ENCODE peak calls at places on chromosomes 13 and 19, in five cellular contexts. B is SK-N-SH, X is A549, A is H1, F is WTC11. S is an unnamed sample.
A peak's percentile ranks its signal among the peaks of the same experiment; 100 is the strongest.

GRCh38 chr19:5142725-5143097 is 173.8 kb downstream of the KDM4B start:
- DNase-seq in B (no peak), X (no peak), A (no peak), F (no peak), S (no peak)

GRCh38 chr13:77306458-77306857 is 20.4 kb downstream of the MYCBP2 start:
- DNase-seq in B (no peak), X (no peak), A (no peak), F (no peak), S (no peak)

GRCh38 chr19:1007399-1007745 is 7.2 kb downstream of the GRIN3B start:
- DNase-seq in B (no peak), X (no peak), A (no peak), F (no peak), S (no peak)

GRCh38 chr13:93246069-93246468 is 19.5 kb downstream of the GPC6 start:
- DNase-seq in B (no peak), X (no peak), A (no peak), F (no peak), S (no peak)

GRCh38 chr13:100941811-100942361 is 267.3 kb upstream of the TMTC4 start:
- DNase-seq in B (no peak), X (no peak), A (no peak), F (no peak), S (peak; percentile 1)

GRCh38 chr19:10815969-10816635 is 19.9 kb downstream of the TMED1 start:
- DNase-seq in B (no peak), X (no peak), A (no peak), F (no peak), S (peak; percentile 14)

GRCh38 chr19:41882568-41883462 is at the start of gene ARHGEF1:
- DNase-seq in B (peak; percentile 89), X (no peak), A (no peak), F (peak; percentile 56), S (no peak)

GRCh38 chr13:75129331-75129730 is 352.6 kb downstream of the TBC1D4 start:
- DNase-seq in B (no peak), X (no peak), A (no peak), F (no peak), S (no peak)

GRCh38 chr13:75666646-75667351 is 30.7 kb downstream of the LMO7 start:
- DNase-seq in B (no peak), X (no peak), A (no peak), F (no peak), S (peak; percentile 79)

GRCh38 chr13:32585625-32586021 is 629 bp upstream of the PDS5B start:
- DNase-seq in B (no peak), X (no peak), A (no peak), F (no peak), S (no peak)

GRCh38 chr13:35630551-35631275 is 154.2 kb upstream of the MAB21L1 start:
- DNase-seq in B (peak; percentile 36), X (peak; percentile 61), A (no peak), F (peak; percentile 28), S (peak; percentile 70)

GRCh38 chr19:1232652-1233360 is 5.0 kb downstream of the CBARP start:
- DNase-seq in B (no peak), X (no peak), A (no peak), F (no peak), S (peak; percentile 72)

GRCh38 chr13:23741879-23742510 is 147.2 kb downstream of the MIPEP start:
- DNase-seq in B (peak; percentile 46), X (peak; percentile 19), A (peak; percentile 9), F (peak; percentile 64), S (no peak)

GRCh38 chr13:28819748-28820098 is 416 bp upstream of the MTUS2 start:
- DNase-seq in B (peak; percentile 85), X (peak; percentile 41), A (no peak), F (peak; percentile 81), S (peak; percentile 32)

GRCh38 chr13:101783554-101783953 is 331.1 kb downstream of the ITGBL1 start:
- DNase-seq in B (no peak), X (no peak), A (no peak), F (no peak), S (no peak)

GRCh38 chr13:66780814-66781213 is 449.3 kb downstream of the PCDH9 start:
- DNase-seq in B (no peak), X (peak; percentile 17), A (no peak), F (no peak), S (peak; percentile 20)

GRCh38 chr19:10876459-10877240 is 5.3 kb downstream of the CARM1 start:
- DNase-seq in B (no peak), X (no peak), A (no peak), F (no peak), S (no peak)

GRCh38 chr19:10888421-10888866 is 17.1 kb downstream of the CARM1 start:
- DNase-seq in B (peak; percentile 72), X (no peak), A (peak; percentile 53), F (peak; percentile 69), S (no peak)

GRCh38 chr13:90752070-90752469 is 595.4 kb upstream of the MIR17HG start:
- DNase-seq in B (no peak), X (no peak), A (no peak), F (no peak), S (no peak)

GRCh38 chr19:50465986-50466771 is 10.1 kb upstream of the EMC10 start:
- DNase-seq in B (peak; percentile 81), X (peak; percentile 49), A (no peak), F (peak; percentile 82), S (no peak)

GRCh38 chr13:27131202-27131623 is 40.4 kb downstream of the USP12 start:
- DNase-seq in B (no peak), X (peak; percentile 4), A (no peak), F (no peak), S (peak; percentile 55)

GRCh38 chr19:19820774-19821315 is 705 bp downstream of the ZNF506 start:
- DNase-seq in B (no peak), X (no peak), A (no peak), F (no peak), S (no peak)

GRCh38 chr13:59861676-59862075 is 302.1 kb downstream of the DIAPH3 start:
- DNase-seq in B (no peak), X (no peak), A (no peak), F (no peak), S (no peak)

GRCh38 chr19:40742477-40742876 is 7.8 kb downstream of the ACTMAP start:
- DNase-seq in B (no peak), X (no peak), A (no peak), F (no peak), S (no peak)

GRCh38 chr13:29922896-29923295 is 72.5 kb upstream of the UBL3 start:
- DNase-seq in B (no peak), X (peak; percentile 25), A (no peak), F (no peak), S (peak; percentile 71)

GRCh38 chr19:16649734-16650133 is 10.2 kb downstream of the SMIM7 start:
- DNase-seq in B (no peak), X (no peak), A (no peak), F (no peak), S (no peak)

GRCh38 chr19:41194157-41194552 is 1.1 kb downstream of the CYP2S1 start:
- DNase-seq in B (no peak), X (no peak), A (no peak), F (no peak), S (no peak)

GRCh38 chr19:39144487-39145071 is 19.0 kb downstream of the PAK4 start:
- DNase-seq in B (peak; percentile 80), X (no peak), A (no peak), F (no peak), S (peak; percentile 22)

GRCh38 chr19:1249990-1250298 is 1.6 kb downstream of the MIDN start:
- DNase-seq in B (no peak), X (no peak), A (no peak), F (no peak), S (no peak)

GRCh38 chr13:36904219-36904618 is 15.8 kb downstream of the SMAD9 start:
- DNase-seq in B (no peak), X (no peak), A (no peak), F (no peak), S (no peak)

GRCh38 chr19:38152461-38153379 is 71.3 kb downstream of the DPF1 start:
- DNase-seq in B (peak; percentile 78), X (no peak), A (no peak), F (no peak), S (peak; percentile 51)

GRCh38 chr13:91950803-91951202 is 552.4 kb downstream of the GPC5 start:
- DNase-seq in B (no peak), X (no peak), A (no peak), F (no peak), S (no peak)

GRCh38 chr13:111181977-111182376 is 66.9 kb downstream of the ARHGEF7 start:
- DNase-seq in B (no peak), X (no peak), A (no peak), F (no peak), S (no peak)

GRCh38 chr13:57633141-57633949 is 1.8 kb downstream of the PCDH17 start:
- DNase-seq in B (peak; percentile 79), X (no peak), A (no peak), F (peak; percentile 88), S (no peak)

GRCh38 chr13:106701810-106702341 is 133.9 kb upstream of the ARGLU1 start:
- DNase-seq in B (no peak), X (no peak), A (no peak), F (no peak), S (no peak)

GRCh38 chr13:99356216-99357089 is 49.3 kb upstream of the GPR183 start:
- DNase-seq in B (no peak), X (no peak), A (no peak), F (no peak), S (peak; percentile 87)

GRCh38 chr19:49200238-49200862 is 42.8 kb downstream of the TRPM4 start:
- DNase-seq in B (peak; percentile 77), X (peak; percentile 58), A (no peak), F (peak; percentile 45), S (no peak)

GRCh38 chr19:6269101-6269886 is 10.5 kb downstream of the MLLT1 start:
- DNase-seq in B (no peak), X (no peak), A (no peak), F (no peak), S (no peak)
- TF ChIP-seq USF2 in B (no peak), X (no peak), A (no peak), F (no peak), S (no peak)

DNA sequence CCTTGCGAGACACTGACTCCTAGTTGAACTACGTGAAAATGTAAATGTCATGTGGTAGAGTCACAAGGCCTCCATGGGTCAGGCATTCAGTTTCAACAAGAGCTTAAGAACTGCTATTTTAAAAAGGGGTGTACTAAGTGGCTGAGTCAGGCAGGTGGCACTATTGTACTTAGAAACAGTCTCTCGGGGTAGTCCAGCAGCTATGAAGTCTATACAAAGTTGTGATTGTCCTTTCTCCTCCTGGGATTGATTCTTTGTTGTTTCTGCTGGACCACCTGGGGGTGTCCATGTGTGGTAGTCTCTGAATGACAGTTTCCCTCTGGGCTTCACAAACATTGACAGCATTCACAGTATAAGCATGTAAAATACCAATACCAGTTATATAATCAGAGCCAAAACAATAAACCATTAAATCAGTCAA is 33.0 kb downstream of the UGGT2 start:
- DNase-seq in B (peak; percentile 56), X (peak; percentile 67), A (no peak), F (no peak), S (peak; percentile 67)
- TF ChIP-seq USF2 in B (no peak), X (no peak), A (no peak), F (no peak), S (no peak)

GRCh38 chr19:17873661-17874422 is 2.1 kb downstream of the SLC5A5 start:
- DNase-seq in B (peak; percentile 98), X (peak; percentile 69), A (no peak), F (peak; percentile 88), S (no peak)
- TF ChIP-seq USF2 in B (no peak), X (no peak), A (no peak), F (no peak), S (no peak)

DNA sequence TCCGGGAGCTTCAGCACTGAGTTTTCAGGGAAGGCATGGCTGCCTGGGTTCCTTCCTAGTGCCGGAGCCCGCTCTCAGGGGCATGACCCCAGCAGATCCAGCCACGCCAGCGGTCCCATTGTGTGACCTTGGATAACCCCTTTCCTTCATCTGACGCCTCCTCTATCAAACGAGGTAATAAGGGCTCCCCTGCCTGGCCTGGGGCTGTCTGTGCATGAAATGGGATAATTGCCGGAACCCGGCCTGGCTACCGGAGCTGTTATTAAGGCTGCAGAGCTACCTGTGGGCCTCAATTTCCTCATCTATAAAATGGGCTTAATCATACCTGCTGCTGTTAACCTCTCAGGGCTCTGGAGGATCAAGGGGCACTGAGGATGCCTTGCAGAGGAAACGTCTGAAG is 18.3 kb upstream of the NFIC start:
- DNase-seq in B (no peak), X (no peak), A (no peak), F (no peak), S (no peak)
- TF ChIP-seq USF2 in B (no peak), X (no peak), A (no peak), F (no peak), S (no peak)

S was measured in IMR-90.